ENCODE peak calls at places on chromosomes 4 and X, in seven cellular contexts. L, R, D, J, Y, B and A are unnamed samples. For H3K4me1, the result is how much of the 10 kb centered on the place peaks cover.

GRCh38 chr4:186676531-186677158 is 47.0 kb downstream of the FAT1 start:
- DNase-seq in Y (no peak), J (peak), D (peak), B (peak), L (no peak), R (peak), A (no peak)

GRCh38 chr4:182717788-182718583 is 199.2 kb downstream of the DCTD start:
- DNase-seq in R (no peak), B (no peak), Y (no peak), D (no peak), J (no peak), L (no peak), A (no peak)

GRCh38 chr4:55121246-55121645 is 4.1 kb downstream of the KDR start:
- DNase-seq in L (no peak), D (no peak), R (no peak), B (peak), J (no peak), Y (no peak), A (no peak)

GRCh38 chr4:123477804-123478209 is 81.2 kb downstream of the SPRY1 start:
- DNase-seq in J (no peak), D (peak), L (no peak), B (no peak), R (peak), Y (no peak), A (no peak)

GRCh38 chr4:177118596-177118995 is 191.1 kb upstream of the NEIL3 start:
- DNase-seq in Y (no peak), B (no peak), D (peak), L (no peak), R (peak), J (no peak), A (no peak)

GRCh38 chrX:19765628-19766027 is 121.8 kb downstream of the SH3KBP1 start:
- DNase-seq in B (no peak), R (no peak), Y (no peak), D (no peak), J (no peak), L (no peak), A (no peak)

GRCh38 chr4:177242651-177243296 is 66.9 kb upstream of the NEIL3 start:
- DNase-seq in Y (no peak), D (no peak), L (no peak), J (no peak), B (no peak), R (peak), A (no peak)

GRCh38 chr4:76059750-76060149 is 14.8 kb upstream of the ART3 start:
- DNase-seq in D (peak), Y (no peak), B (no peak), L (no peak), R (peak), J (no peak), A (no peak)

GRCh38 chrX:12891167-12891566 is 15.3 kb upstream of the TLR8 start:
- DNase-seq in J (no peak), R (no peak), B (no peak), D (no peak), Y (no peak), L (no peak), A (no peak)

GRCh38 chrX:153572601-153573000 is 26.3 kb downstream of the CCNQ start:
- DNase-seq in L (no peak), D (no peak), J (no peak), B (no peak), R (no peak), Y (no peak), A (no peak)

GRCh38 chr4:2813446-2814405 is 20.8 kb downstream of the SH3BP2 start:
- DNase-seq in Y (no peak), J (no peak), B (no peak), L (no peak), R (no peak), D (no peak), A (no peak)

GRCh38 chrX:109739625-109740024 is 6.6 kb upstream of the ACSL4 start:
- DNase-seq in J (no peak), R (no peak), Y (no peak), L (no peak), B (no peak), D (no peak), A (no peak)

GRCh38 chr4:168840988-168841681 is 168.9 kb downstream of the CBR4 start:
- DNase-seq in Y (no peak), L (peak), B (no peak), R (no peak), D (no peak), J (no peak), A (no peak)

GRCh38 chrX:40727599-40728252 is 7.6 kb downstream of the MED14 start:
- DNase-seq in Y (no peak), L (no peak), D (no peak), B (no peak), R (no peak), J (no peak), A (no peak)

GRCh38 chr4:146235654-146236570 is 21.6 kb downstream of the REELD1 start:
- DNase-seq in B (no peak), R (no peak), D (peak), J (no peak), Y (no peak), L (no peak), A (no peak)

GRCh38 chrX:21509912-21510311 is 135.7 kb downstream of the CNKSR2 start:
- DNase-seq in D (no peak), L (no peak), J (no peak), B (no peak), R (peak), Y (no peak), A (no peak)

GRCh38 chr4:75844151-75844662 is 58.0 kb downstream of the PPEF2 start:
- DNase-seq in Y (no peak), D (peak), L (no peak), R (peak), B (no peak), J (no peak), A (no peak)

GRCh38 chr4:88690355-88690754 is 7.3 kb downstream of the NAP1L5 start:
- DNase-seq in L (no peak), B (no peak), R (peak), Y (no peak), D (peak), J (peak), A (no peak)

GRCh38 chrX:74187211-74187610 is 116.8 kb upstream of the ZCCHC13 start:
- DNase-seq in Y (no peak), B (no peak), D (no peak), R (peak), J (no peak), L (no peak), A (no peak)

GRCh38 chr4:79227896-79228295 is 98.0 kb downstream of the NAA11 start:
- DNase-seq in Y (no peak), J (no peak), D (no peak), B (no peak), R (no peak), L (no peak), A (no peak)
- H3K18ac ChIP-seq in Y (no peak), J (no peak), D (no peak), B (no peak), R (no peak), L (no peak), A (no peak)

GRCh38 chrX:37817579-37817978 is 29.8 kb downstream of the DYNLT3 start:
- DNase-seq in Y (no peak), B (no peak), R (no peak), D (no peak), L (no peak), J (no peak), A (no peak)
- H3K4me1 ChIP-seq in Y (under half), B (under half), R (under half), D (under half), L (under half), J (under half), A (under half)

GRCh38 chrX:104707042-104707441 is 141.0 kb downstream of the IL1RAPL2 start:
- DNase-seq in L (no peak), Y (no peak), B (no peak), J (no peak), D (no peak), R (no peak), A (no peak)
- H3K18ac ChIP-seq in L (no peak), Y (no peak), B (no peak), J (no peak), D (no peak), R (no peak), A (no peak)

DNA sequence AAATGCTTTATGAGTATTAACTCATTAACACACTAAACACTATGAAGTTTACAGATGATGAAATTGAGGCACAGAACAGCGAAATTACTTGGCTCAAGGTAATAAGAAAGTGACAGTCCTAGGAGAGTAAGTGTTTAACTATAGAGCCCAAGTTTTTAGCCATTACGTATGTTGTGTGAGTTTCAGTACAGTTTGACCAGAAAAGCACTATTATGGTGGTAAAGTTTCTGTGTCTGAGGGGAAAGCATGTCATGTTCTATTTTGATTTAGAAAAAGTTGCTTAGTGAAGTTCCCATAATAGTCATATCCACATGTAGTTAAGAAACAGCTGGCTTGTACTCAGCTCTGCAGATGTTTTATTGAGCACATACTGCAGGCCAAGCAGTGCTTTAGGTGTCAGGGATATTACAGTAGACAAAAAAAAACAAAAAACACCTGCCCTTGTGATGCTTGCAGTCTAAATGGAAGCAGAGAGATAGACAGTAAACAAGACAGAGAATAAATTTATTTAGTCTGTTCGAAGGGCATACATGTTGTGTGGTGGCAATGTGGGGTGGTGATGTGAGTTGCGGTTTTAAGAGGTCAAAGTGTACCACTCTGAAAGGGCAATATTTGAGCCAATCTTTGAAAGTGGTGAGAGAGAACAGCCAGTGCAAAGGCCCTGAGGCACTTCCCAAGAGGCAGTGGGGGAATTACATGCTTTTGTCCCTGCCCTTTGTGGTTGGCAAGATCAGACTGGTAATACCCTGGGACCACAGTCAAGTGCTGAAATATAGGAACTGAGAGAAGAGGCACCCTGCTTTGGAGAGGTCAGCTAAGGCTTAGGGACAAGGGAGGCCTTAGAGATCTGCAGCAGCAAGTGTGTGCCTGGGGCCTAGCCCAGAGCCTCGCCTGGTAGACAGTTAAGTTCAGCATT is 6.2 kb downstream of the TMEM131L start:
- DNase-seq in Y (no peak), R (no peak), D (no peak), B (no peak), L (no peak), J (no peak), A (no peak)
- H3K4me1 ChIP-seq in Y (under half), R (under half), D (under half), B (under half), L (under half), J (under half), A (under half)

DNA sequence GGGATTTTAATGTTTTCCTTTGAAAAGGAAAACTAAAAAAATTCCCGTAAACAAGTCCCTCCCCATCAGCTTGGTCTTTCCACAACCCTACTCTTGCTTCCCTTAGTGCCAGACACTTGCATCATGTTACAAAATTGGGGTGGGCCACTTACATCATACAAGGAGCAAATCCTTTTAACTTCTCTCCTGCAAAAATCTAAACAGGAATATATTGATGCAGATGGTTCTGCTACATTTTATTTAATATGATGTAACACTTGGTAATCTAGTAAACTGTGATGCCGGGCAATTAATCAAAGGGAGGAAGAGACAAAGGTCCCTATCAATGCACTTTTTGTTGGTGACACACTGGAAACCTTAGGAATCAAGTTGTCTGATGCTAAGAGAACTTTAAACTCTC is 125.3 kb downstream of the UBE2K start:
- DNase-seq in L (no peak), J (peak), D (peak), Y (no peak), B (no peak), R (peak), A (no peak)
- H3K18ac ChIP-seq in L (no peak), J (no peak), D (no peak), Y (no peak), B (no peak), R (no peak), A (no peak)

GRCh38 chr4:1171306-1172227 is 816 bp downstream of the SPON2 start:
- DNase-seq in D (no peak), J (peak), L (peak), B (no peak), R (no peak), Y (peak), A (no peak)

GRCh38 chr4:1172228-1172851 is at the start of gene SPON2:
- DNase-seq in Y (peak), L (peak), J (peak), R (peak), B (no peak), D (peak), A (peak)

GRCh38 chr4:1174941-1175634 is 2.7 kb upstream of the SPON2 start:
- DNase-seq in J (no peak), Y (no peak), D (no peak), R (no peak), B (no peak), L (no peak), A (no peak)

GRCh38 chr4:1170805-1171305 is 1.5 kb downstream of the SPON2 start:
- DNase-seq in R (no peak), B (no peak), L (no peak), Y (no peak), J (no peak), D (peak), A (no peak)

DNA sequence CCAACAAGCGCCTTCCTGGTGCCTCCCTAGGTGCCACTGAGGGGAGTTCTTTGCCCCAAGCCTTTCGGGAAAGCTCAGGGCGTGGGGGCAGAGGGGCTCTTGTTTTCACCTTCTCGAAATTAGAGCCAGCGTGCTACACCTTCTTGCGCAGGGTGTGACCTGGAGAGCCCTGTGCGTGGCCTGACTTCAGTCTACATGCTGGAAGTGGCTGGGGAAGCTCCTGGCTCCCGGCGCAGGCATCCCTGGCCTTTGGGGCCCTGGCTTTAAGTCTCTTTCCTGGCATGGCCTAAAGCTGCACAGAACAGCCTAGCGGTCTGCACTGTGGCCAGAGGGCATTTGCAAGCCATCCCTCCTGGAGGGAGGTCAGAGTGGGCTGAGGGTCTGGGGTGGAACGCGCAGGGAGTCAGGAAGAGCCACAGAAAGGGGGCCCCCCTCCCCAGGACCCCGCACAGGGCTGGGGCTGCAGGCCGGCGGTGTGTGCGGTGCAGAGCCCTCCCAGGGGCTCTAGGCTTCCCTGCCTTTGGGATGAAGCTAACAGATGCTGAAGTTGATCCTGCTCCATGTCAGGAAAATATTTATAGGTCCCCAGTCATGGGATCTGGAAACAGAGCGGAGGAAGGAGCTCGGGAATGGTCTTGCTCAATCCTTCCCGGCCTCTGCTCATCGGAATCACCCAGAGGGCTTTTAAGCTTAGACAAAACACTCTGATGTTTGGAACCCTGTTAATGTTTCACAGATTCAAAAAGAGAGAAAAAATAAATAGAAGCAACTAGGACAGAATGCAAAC is 781 bp upstream of the SPON2 start:
- DNase-seq in B (no peak), Y (no peak), L (peak), D (peak), R (peak), J (no peak), A (no peak)
- H3K4me1 ChIP-seq in B (under half), Y (under half), L (under half), D (half or more), R (under half), J (under half), A (under half)

GRCh38 chr4:14742054-14742453 is 260.2 kb upstream of the CPEB2 start:
- DNase-seq in J (no peak), Y (no peak), D (no peak), B (no peak), L (no peak), R (no peak), A (no peak)
- H3K18ac ChIP-seq in J (no peak), Y (no peak), D (no peak), B (no peak), L (no peak), R (no peak), A (no peak)